ENCODE peak calls at places on chromosome 9, in five cellular contexts. V is hepatocyte; Y is breast epithelium; T is effector memory CD4-positive, alpha-beta T cell; P is body of pancreas. W is an unnamed sample. For H3K9me3 and H3K4me1, the result is how much of the 10 kb centered on the place peaks cover.

GRCh38 chr9:131839281-131840084 is 99.6 kb upstream of the RAPGEF1 start:
- DNase-seq in V (no peak), Y (no peak), T (peak), P (no peak), W (no peak)

GRCh38 chr9:135012166-135012565 is 75.3 kb upstream of the OLFM1 start:
- DNase-seq in V (no peak), Y (no peak), T (no peak), P (no peak), W (no peak)

GRCh38 chr9:78114581-78114980 is 83.0 kb upstream of the GNAQ start:
- DNase-seq in V (no peak), Y (peak), T (no peak), P (no peak), W (no peak)

GRCh38 chr9:21904371-21904770 is 89.8 kb downstream of the CDKN2A start:
- DNase-seq in V (no peak), Y (no peak), T (no peak), P (no peak), W (no peak)

GRCh38 chr9:89872426-89872912 is 267.7 kb downstream of the GADD45G start:
- DNase-seq in V (no peak), Y (no peak), T (no peak), P (no peak), W (peak)

GRCh38 chr9:36308281-36308680 is 50.0 kb upstream of the GNE start:
- DNase-seq in V (no peak), Y (no peak), T (no peak), P (no peak), W (no peak)

GRCh38 chr9:114798793-114799427 is 6.9 kb downstream of the TNFSF15 start:
- DNase-seq in V (no peak), Y (no peak), T (no peak), P (no peak), W (no peak)

GRCh38 chr9:6226696-6227095 is 11.1 kb downstream of the IL33 start:
- DNase-seq in V (no peak), Y (no peak), T (no peak), P (peak), W (no peak)

GRCh38 chr9:96418920-96419690 is 935 bp upstream of the ZNF367 start:
- DNase-seq in V (peak), Y (peak), T (peak), P (peak), W (peak)

GRCh38 chr9:130036099-130036498 is 6.9 kb downstream of the FNBP1 start:
- DNase-seq in V (no peak), Y (no peak), T (no peak), P (no peak), W (no peak)

GRCh38 chr9:137455361-137455991 is 3.7 kb downstream of the NSMF start:
- DNase-seq in V (no peak), Y (no peak), T (no peak), P (peak), W (no peak)

GRCh38 chr9:137044042-137044441 is 1.9 kb downstream of the NPDC1 start:
- DNase-seq in V (no peak), Y (no peak), T (no peak), P (no peak), W (no peak)

GRCh38 chr9:27425827-27426716 is 98.0 kb upstream of the IFNK start:
- DNase-seq in V (no peak), Y (no peak), T (no peak), P (no peak), W (no peak)

GRCh38 chr9:99348289-99348688 is 126.2 kb downstream of the SEC61B start:
- DNase-seq in V (no peak), Y (no peak), T (no peak), P (no peak), W (no peak)

GRCh38 chr9:127865645-127866464 is 11.4 kb upstream of the ENG start:
- DNase-seq in V (no peak), Y (no peak), T (no peak), P (no peak), W (no peak)

GRCh38 chr9:130424781-130425310 is 19.9 kb upstream of the ASS1 start:
- DNase-seq in V (no peak), Y (no peak), T (no peak), P (no peak), W (no peak)

GRCh38 chr9:133490865-133491655 is 12.2 kb upstream of the SLC2A6 start:
- DNase-seq in V (no peak), Y (no peak), T (no peak), P (no peak), W (no peak)

GRCh38 chr9:13083973-13084528 is 195.4 kb downstream of the MPDZ start:
- DNase-seq in V (no peak), Y (no peak), T (no peak), P (no peak), W (no peak)

GRCh38 chr9:93120846-93121315 is 13.2 kb downstream of the NINJ1 start:
- DNase-seq in V (no peak), Y (no peak), T (no peak), P (peak), W (no peak)

GRCh38 chr9:109816490-109816889 is 36.5 kb downstream of the PALM2AKAP2 start:
- DNase-seq in V (peak), Y (peak), T (no peak), P (no peak), W (no peak)

GRCh38 chr9:1100945-1101344 is 50.8 kb downstream of the DMRT2 start:
- DNase-seq in V (no peak), Y (no peak), T (no peak), P (peak), W (peak)

GRCh38 chr9:5008206-5008605 is 23.1 kb downstream of the JAK2 start:
- DNase-seq in V (no peak), Y (no peak), T (no peak), P (no peak), W (no peak)

GRCh38 chr9:5015934-5016333 is 30.9 kb downstream of the JAK2 start:
- DNase-seq in V (no peak), Y (no peak), T (no peak), P (no peak), W (no peak)

DNA sequence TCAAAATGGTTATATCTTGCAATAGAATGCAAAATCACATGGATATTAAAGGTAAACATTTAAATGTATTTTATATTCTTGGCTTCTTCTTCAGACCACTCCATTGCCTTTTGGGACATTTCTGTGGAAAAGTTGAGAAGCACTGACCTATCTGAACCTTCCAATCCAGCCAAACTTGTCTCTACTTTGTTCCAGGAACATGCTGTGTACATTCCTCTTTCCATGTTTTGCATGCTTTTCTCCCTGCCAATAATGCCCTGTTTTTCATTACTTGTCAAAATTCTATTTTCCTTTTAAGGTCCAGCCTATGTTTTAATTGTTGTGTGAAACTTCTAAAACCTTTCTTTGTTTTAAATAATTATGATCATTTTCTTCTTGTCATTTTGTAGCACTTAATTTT is 28.3 kb downstream of the JAK2 start:
- DNase-seq in V (no peak), Y (no peak), T (no peak), P (no peak), W (no peak)
- H3K9me3 ChIP-seq in V (under half), Y (under half), T (under half), P (under half), W (under half)

GRCh38 chr9:121294866-121295661 is 27.1 kb downstream of the GSN start:
- DNase-seq in V (no peak), Y (no peak), T (no peak), P (peak), W (peak)

GRCh38 chr9:121296213-121297127 is 28.5 kb downstream of the GSN start:
- DNase-seq in V (no peak), Y (no peak), T (no peak), P (no peak), W (peak)

GRCh38 chr9:121292801-121293241 is 24.9 kb downstream of the GSN start:
- DNase-seq in V (no peak), Y (no peak), T (no peak), P (no peak), W (peak)

GRCh38 chr9:121295662-121296191 is 27.8 kb downstream of the GSN start:
- DNase-seq in V (no peak), Y (no peak), T (no peak), P (no peak), W (peak)

DNA sequence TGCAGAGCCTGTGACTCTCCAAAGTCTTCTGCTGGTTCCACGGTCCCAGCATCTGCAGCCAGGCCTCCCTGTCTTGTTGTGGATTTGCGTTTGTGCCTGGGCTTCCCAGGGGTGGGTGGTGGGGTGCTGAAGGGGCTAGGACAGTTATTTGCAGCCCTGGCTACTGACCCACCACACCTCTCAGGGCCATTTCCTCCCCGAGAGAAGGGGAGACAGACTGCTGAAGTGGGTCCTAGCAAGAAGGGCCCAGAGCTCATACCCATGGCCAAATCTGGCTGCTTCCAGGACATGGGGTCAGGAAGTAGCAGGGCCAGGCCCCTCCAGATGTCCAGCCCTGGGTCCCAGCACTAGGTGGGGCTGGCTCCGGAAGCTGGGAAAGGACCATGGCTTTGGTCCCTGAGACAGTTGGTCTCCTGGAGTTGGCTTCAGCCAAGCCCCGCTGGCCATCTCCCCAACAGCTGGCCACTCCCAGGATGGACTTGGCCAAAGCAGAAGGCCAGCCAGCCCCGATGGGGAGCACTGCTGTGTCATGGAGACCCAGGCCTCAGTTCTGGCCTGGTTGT is 26.3 kb downstream of the GSN start:
- DNase-seq in V (no peak), Y (no peak), T (no peak), P (no peak), W (peak)
- H3K4me1 ChIP-seq in V (under half), Y (under half), T (under half), P (under half), W (half or more)

GRCh38 chr9:118189615-118190014 is 485.4 kb downstream of the TLR4 start:
- DNase-seq in V (no peak), Y (no peak), T (no peak), P (no peak), W (no peak)

GRCh38 chr9:118192807-118193206 is 488.6 kb downstream of the TLR4 start:
- DNase-seq in V (no peak), Y (no peak), T (no peak), P (no peak), W (no peak)
- H3K9me3 ChIP-seq in V (under half), Y (under half), T (under half), P (under half), W (under half)

GRCh38 chr9:38052147-38052546 is 16.9 kb downstream of the SHB start:
- DNase-seq in V (no peak), Y (no peak), T (no peak), P (no peak), W (no peak)
- H3K4me1 ChIP-seq in V (under half), Y (under half), T (under half), P (half or more), W (under half)

DNA sequence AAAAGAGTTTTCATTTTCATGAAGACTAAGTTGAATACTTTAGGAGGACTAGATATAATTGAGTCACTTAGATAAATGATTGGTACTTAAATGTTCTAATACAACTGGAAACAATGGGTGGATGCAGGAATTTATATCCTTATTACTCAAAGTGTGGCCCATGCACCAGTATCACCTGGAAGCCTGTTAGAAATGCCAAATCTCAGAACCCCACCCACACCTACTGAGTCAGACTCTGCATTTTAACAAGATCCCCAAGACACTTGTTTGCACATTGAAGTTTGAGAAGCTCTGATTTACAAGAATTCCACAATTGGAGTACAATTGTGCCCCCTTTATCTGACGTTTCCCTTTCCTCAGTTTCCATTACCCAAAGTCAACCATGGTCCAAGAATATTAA is 239.0 kb downstream of the AUH start:
- DNase-seq in V (no peak), Y (no peak), T (no peak), P (no peak), W (no peak)
- H3K9me3 ChIP-seq in V (under half), Y (under half), T (under half), P (under half), W (under half)

GRCh38 chr9:108184009-108184408 is 671.8 kb downstream of the ACTL7B start:
- DNase-seq in V (no peak), Y (no peak), T (no peak), P (no peak), W (no peak)

GRCh38 chr9:108184941-108185340 is 670.8 kb downstream of the ACTL7B start:
- DNase-seq in V (peak), Y (peak), T (no peak), P (no peak), W (no peak)

GRCh38 chr9:108181444-108181843 is 674.3 kb downstream of the ACTL7B start:
- DNase-seq in V (no peak), Y (no peak), T (no peak), P (no peak), W (no peak)

GRCh38 chr9:108182270-108182669 is 673.5 kb downstream of the ACTL7B start:
- DNase-seq in V (no peak), Y (no peak), T (no peak), P (no peak), W (no peak)

GRCh38 chr9:108182950-108183381 is 672.8 kb downstream of the ACTL7B start:
- DNase-seq in V (no peak), Y (no peak), T (no peak), P (no peak), W (no peak)
- H3K4me1 ChIP-seq in V (under half), Y (under half), T (under half), P (under half), W (under half)

DNA sequence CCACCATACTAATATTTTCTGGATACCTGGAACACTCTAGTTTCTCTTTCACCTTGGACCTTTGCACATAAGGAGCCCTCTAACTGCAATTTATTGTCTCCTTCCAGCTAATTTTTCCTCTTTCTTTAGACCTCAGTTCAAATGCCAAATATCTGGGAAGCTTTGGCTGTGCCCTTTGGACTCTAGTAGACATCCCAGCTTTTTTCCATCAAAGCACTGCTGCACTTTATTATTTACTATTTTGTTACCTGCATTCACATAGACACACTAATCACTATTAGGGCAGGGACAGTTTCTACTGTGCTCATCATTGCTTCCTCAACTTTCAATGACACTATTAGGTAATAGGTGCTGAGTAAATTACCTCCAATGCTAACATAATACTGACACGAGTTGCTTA is 2.1 kb downstream of the RIGI start:
- DNase-seq in V (no peak), Y (no peak), T (no peak), P (no peak), W (no peak)
- H3K9me3 ChIP-seq in V (under half), Y (under half), T (under half), P (under half), W (under half)

GRCh38 chr9:112184211-112184610 is 9.1 kb upstream of the SUSD1 start:
- DNase-seq in V (no peak), Y (no peak), T (no peak), P (no peak), W (no peak)
- H3K4me1 ChIP-seq in V (under half), Y (under half), T (under half), P (under half), W (under half)

W was measured in suprapubic skin.